ENCODE peak calls at places on chromosomes 6 and 20, in four cellular contexts. One of them, this sample, is unnamed.

GRCh38 chr6:117920493-117920845 is 13.4 kb downstream of the SLC35F1 start:
- DNase-seq in KBM-7: no peak
- DNase-seq in iPS-NIHi11: peak
- DNase-seq in T-helper 2 cell: no peak
- DNase-seq in this sample: no peak

GRCh38 chr6:36039113-36039512 is 11.5 kb downstream of the MAPK14 start:
- DNase-seq in KBM-7: no peak
- DNase-seq in iPS-NIHi11: no peak
- DNase-seq in T-helper 2 cell: no peak
- DNase-seq in this sample: no peak

GRCh38 chr6:40634429-40634828 is 47.3 kb upstream of the LRFN2 start:
- DNase-seq in KBM-7: no peak
- DNase-seq in iPS-NIHi11: no peak
- DNase-seq in T-helper 2 cell: no peak
- DNase-seq in this sample: no peak

GRCh38 chr6:69584913-69585729 is 211.7 kb downstream of the LMBRD1 start:
- DNase-seq in KBM-7: peak
- DNase-seq in iPS-NIHi11: no peak
- DNase-seq in T-helper 2 cell: no peak
- DNase-seq in this sample: peak

GRCh38 chr20:25503946-25504345 is 81.4 kb downstream of the NINL start:
- DNase-seq in KBM-7: no peak
- DNase-seq in iPS-NIHi11: no peak
- DNase-seq in T-helper 2 cell: no peak
- DNase-seq in this sample: no peak

GRCh38 chr20:18719426-18719825 is 94.2 kb upstream of the SCP2D1 start:
- DNase-seq in KBM-7: no peak
- DNase-seq in iPS-NIHi11: no peak
- DNase-seq in T-helper 2 cell: no peak
- DNase-seq in this sample: peak

GRCh38 chr20:57445298-57445697 is 54.1 kb downstream of the RBM38 start:
- DNase-seq in KBM-7: no peak
- DNase-seq in iPS-NIHi11: no peak
- DNase-seq in T-helper 2 cell: no peak
- DNase-seq in this sample: no peak

GRCh38 chr6:112468359-112468758 is 121.2 kb downstream of the RFPL4B start:
- DNase-seq in KBM-7: no peak
- DNase-seq in iPS-NIHi11: no peak
- DNase-seq in T-helper 2 cell: no peak
- DNase-seq in this sample: no peak

GRCh38 chr6:113909224-113909856 is 52.2 kb downstream of the MARCKS start:
- DNase-seq in KBM-7: peak
- DNase-seq in iPS-NIHi11: peak
- DNase-seq in T-helper 2 cell: no peak
- DNase-seq in this sample: peak

GRCh38 chr6:35635601-35636597 is 52.8 kb downstream of the FKBP5 start:
- DNase-seq in KBM-7: no peak
- DNase-seq in iPS-NIHi11: no peak
- DNase-seq in T-helper 2 cell: no peak
- DNase-seq in this sample: no peak

GRCh38 chr6:134174790-134175531 is 122.5 kb upstream of the SLC2A12 start:
- DNase-seq in KBM-7: peak
- DNase-seq in iPS-NIHi11: peak
- DNase-seq in T-helper 2 cell: peak
- DNase-seq in this sample: peak

GRCh38 chr20:49979030-49979832 is 3.5 kb upstream of the SNAI1 start:
- DNase-seq in KBM-7: peak
- DNase-seq in iPS-NIHi11: peak
- DNase-seq in T-helper 2 cell: peak
- DNase-seq in this sample: no peak

GRCh38 chr6:7933794-7934193 is 23.2 kb upstream of the TXNDC5 start:
- DNase-seq in KBM-7: no peak
- DNase-seq in iPS-NIHi11: no peak
- DNase-seq in T-helper 2 cell: no peak
- DNase-seq in this sample: peak

GRCh38 chr6:14317616-14318015 is 200.0 kb downstream of the CD83 start:
- DNase-seq in KBM-7: no peak
- DNase-seq in iPS-NIHi11: no peak
- DNase-seq in T-helper 2 cell: no peak
- DNase-seq in this sample: no peak

GRCh38 chr20:37987602-37988290 is 45.5 kb downstream of the TTI1 start:
- DNase-seq in KBM-7: no peak
- DNase-seq in iPS-NIHi11: no peak
- DNase-seq in T-helper 2 cell: no peak
- DNase-seq in this sample: no peak

GRCh38 chr20:41631826-41632225 is 13.6 kb upstream of the CHD6 start:
- DNase-seq in KBM-7: no peak
- DNase-seq in iPS-NIHi11: no peak
- DNase-seq in T-helper 2 cell: no peak
- DNase-seq in this sample: peak

GRCh38 chr6:133730881-133731280 is 158.0 kb upstream of the TCF21 start:
- DNase-seq in KBM-7: no peak
- DNase-seq in iPS-NIHi11: no peak
- DNase-seq in T-helper 2 cell: no peak
- DNase-seq in this sample: no peak